ENCODE peak calls at places on chromosome 14, in four cellular contexts. F, D, O and C are unnamed samples.

GRCh38 chr14:94124582-94125377 is 4.6 kb downstream of the IFI27L2 start:
- DNase-seq in F (no peak), D (peak), O (no peak), C (no peak)

GRCh38 chr14:68621400-68622365 is 171.2 kb downstream of the ZFP36L1 start:
- DNase-seq in F (no peak), D (no peak), O (no peak), C (no peak)

GRCh38 chr14:50099335-50099734 is 17.0 kb downstream of the VCPKMT start:
- DNase-seq in F (no peak), D (no peak), O (no peak), C (no peak)

GRCh38 chr14:66379116-66379515 is 107.1 kb upstream of the CCDC196 start:
- DNase-seq in F (no peak), D (peak), O (no peak), C (no peak)

GRCh38 chr14:95287176-95287754 is 32.4 kb downstream of the CLMN start:
- DNase-seq in F (no peak), D (no peak), O (no peak), C (no peak)

GRCh38 chr14:66813636-66814035 is 305.7 kb downstream of the GPHN start:
- DNase-seq in F (no peak), D (no peak), O (no peak), C (no peak)

GRCh38 chr14:68476212-68476964 is 316.5 kb downstream of the ZFP36L1 start:
- DNase-seq in F (peak), D (no peak), O (peak), C (no peak)

GRCh38 chr14:72457641-72458040 is 436.3 kb downstream of the DPF3 start:
- DNase-seq in F (peak), D (no peak), O (no peak), C (no peak)

GRCh38 chr14:48304729-48305128 is 629.3 kb upstream of the MDGA2 start:
- DNase-seq in F (no peak), D (no peak), O (no peak), C (no peak)

GRCh38 chr14:95979339-95980042 is 59.7 kb upstream of the C14orf132 start:
- DNase-seq in F (no peak), D (no peak), O (no peak), C (no peak)

GRCh38 chr14:33039321-33039720 is 100.6 kb downstream of the NPAS3 start:
- DNase-seq in F (no peak), D (no peak), O (no peak), C (no peak)

GRCh38 chr14:24403294-24404013 is 4.7 kb downstream of the NYNRIN start:
- DNase-seq in F (no peak), D (peak), O (no peak), C (no peak)

GRCh38 chr14:61326847-61327246 is 5.5 kb downstream of the PRKCH start:
- DNase-seq in F (no peak), D (peak), O (no peak), C (no peak)

GRCh38 chr14:82270286-82270685 is 736.6 kb upstream of the SEL1L start:
- DNase-seq in F (no peak), D (no peak), O (no peak), C (no peak)

GRCh38 chr14:104423224-104423681 is 156.3 kb upstream of the C14orf180 start:
- DNase-seq in F (no peak), D (no peak), O (no peak), C (no peak)

GRCh38 chr14:104158827-104159798 is 20.7 kb downstream of the KIF26A start:
- DNase-seq in F (no peak), D (peak), O (no peak), C (no peak)

GRCh38 chr14:85536835-85537195 is 6.9 kb downstream of the FLRT2 start:
- DNase-seq in F (no peak), D (no peak), O (no peak), C (no peak)

GRCh38 chr14:106459971-106460730 is 933.8 kb downstream of the TMEM121 start:
- DNase-seq in F (peak), D (no peak), O (peak), C (peak)

GRCh38 chr14:51202914-51203665 is 37.0 kb upstream of the TMX1 start:
- DNase-seq in F (no peak), D (no peak), O (peak), C (no peak)

GRCh38 chr14:74302160-74302628 is 540 bp downstream of the ABCD4 start:
- DNase-seq in F (peak), D (no peak), O (no peak), C (no peak)

GRCh38 chr14:63203618-63204406 is 431 bp upstream of the RHOJ start:
- DNase-seq in F (peak), D (peak), O (no peak), C (no peak)

GRCh38 chr14:56810850-56811595 is 744 bp upstream of the OTX2 start:
- DNase-seq in F (no peak), D (no peak), O (no peak), C (no peak)

GRCh38 chr14:71776463-71777359 is 155.5 kb upstream of the RGS6 start:
- DNase-seq in F (no peak), D (no peak), O (no peak), C (no peak)

GRCh38 chr14:46053221-46053620 is 598.4 kb downstream of the RPL10L start:
- DNase-seq in F (no peak), D (no peak), O (no peak), C (no peak)

GRCh38 chr14:24692382-24693352 is 58.7 kb upstream of the GZMB start:
- DNase-seq in F (no peak), D (no peak), O (no peak), C (peak)

GRCh38 chr14:23055147-23055550 is 2.2 kb downstream of the CDH24 start:
- DNase-seq in F (no peak), D (no peak), O (no peak), C (no peak)

GRCh38 chr14:68365228-68365627 is 427.6 kb downstream of the ZFP36L1 start:
- DNase-seq in F (peak), D (no peak), O (no peak), C (no peak)

GRCh38 chr14:94043111-94043755 is 17.1 kb downstream of the OTUB2 start:
- DNase-seq in F (no peak), D (no peak), O (no peak), C (no peak)

GRCh38 chr14:70086685-70087379 is 101.9 kb downstream of the SLC8A3 start:
- DNase-seq in F (peak), D (peak), O (no peak), C (no peak)

GRCh38 chr14:44162197-44162596 is 344.9 kb downstream of the FSCB start:
- DNase-seq in F (peak), D (no peak), O (no peak), C (no peak)

GRCh38 chr14:99260652-99261551 is 11.1 kb downstream of the BCL11B start:
- DNase-seq in F (no peak), D (no peak), O (no peak), C (peak)

GRCh38 chr14:61077946-61078738 is 97.1 kb downstream of the SLC38A6 start:
- DNase-seq in F (no peak), D (no peak), O (no peak), C (no peak)

GRCh38 chr14:79278286-79278797 is 933.0 kb downstream of the DIO2 start:
- DNase-seq in F (no peak), D (no peak), O (no peak), C (no peak)

GRCh38 chr14:79271122-79271521 is 940.2 kb downstream of the DIO2 start:
- DNase-seq in F (no peak), D (no peak), O (no peak), C (no peak)

GRCh38 chr14:79278798-79279644 is 932.3 kb downstream of the DIO2 start:
- DNase-seq in F (peak), D (peak), O (no peak), C (no peak)

GRCh38 chr14:79275367-79275655 is 936.0 kb downstream of the DIO2 start:
- DNase-seq in F (no peak), D (no peak), O (no peak), C (no peak)

GRCh38 chr14:79274641-79275366 is 936.5 kb downstream of the DIO2 start:
- DNase-seq in F (no peak), D (no peak), O (no peak), C (no peak)
- TF ChIP-seq CTCF in F (no peak), D (no peak), O (no peak), C (no peak)

GRCh38 chr14:30443368-30444007 is 115.5 kb upstream of the G2E3 start:
- DNase-seq in F (peak), D (no peak), O (no peak), C (no peak)
- TF ChIP-seq CTCF in F (peak), D (no peak), O (no peak), C (no peak)

GRCh38 chr14:64952598-64953309 is 10.2 kb upstream of the GPX2 start:
- DNase-seq in F (peak), D (no peak), O (no peak), C (no peak)
- TF ChIP-seq CTCF in F (no peak), D (no peak), O (no peak), C (no peak)

DNA sequence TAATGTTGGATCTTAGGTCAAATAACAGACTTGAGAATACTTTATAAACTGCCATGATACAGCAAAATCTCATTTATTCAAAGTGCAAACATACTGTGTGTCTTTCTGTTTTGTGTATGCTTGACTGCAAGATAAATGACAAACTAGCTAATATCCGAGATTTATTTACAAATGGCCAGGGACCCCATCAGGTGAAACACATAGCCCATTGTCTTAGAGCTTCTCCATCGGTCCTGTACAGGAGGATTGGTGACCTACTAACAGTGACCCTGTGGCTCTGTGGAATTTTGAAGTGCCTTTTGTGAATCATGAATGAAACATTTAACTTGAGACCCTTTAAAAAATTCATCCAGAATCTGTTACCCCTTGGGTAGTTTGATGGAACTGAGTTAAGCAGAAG is 27.1 kb downstream of the SLC25A29 start:
- DNase-seq in F (no peak), D (no peak), O (no peak), C (no peak)
- TF ChIP-seq CTCF in F (no peak), D (no peak), O (no peak), C (no peak)

DNA sequence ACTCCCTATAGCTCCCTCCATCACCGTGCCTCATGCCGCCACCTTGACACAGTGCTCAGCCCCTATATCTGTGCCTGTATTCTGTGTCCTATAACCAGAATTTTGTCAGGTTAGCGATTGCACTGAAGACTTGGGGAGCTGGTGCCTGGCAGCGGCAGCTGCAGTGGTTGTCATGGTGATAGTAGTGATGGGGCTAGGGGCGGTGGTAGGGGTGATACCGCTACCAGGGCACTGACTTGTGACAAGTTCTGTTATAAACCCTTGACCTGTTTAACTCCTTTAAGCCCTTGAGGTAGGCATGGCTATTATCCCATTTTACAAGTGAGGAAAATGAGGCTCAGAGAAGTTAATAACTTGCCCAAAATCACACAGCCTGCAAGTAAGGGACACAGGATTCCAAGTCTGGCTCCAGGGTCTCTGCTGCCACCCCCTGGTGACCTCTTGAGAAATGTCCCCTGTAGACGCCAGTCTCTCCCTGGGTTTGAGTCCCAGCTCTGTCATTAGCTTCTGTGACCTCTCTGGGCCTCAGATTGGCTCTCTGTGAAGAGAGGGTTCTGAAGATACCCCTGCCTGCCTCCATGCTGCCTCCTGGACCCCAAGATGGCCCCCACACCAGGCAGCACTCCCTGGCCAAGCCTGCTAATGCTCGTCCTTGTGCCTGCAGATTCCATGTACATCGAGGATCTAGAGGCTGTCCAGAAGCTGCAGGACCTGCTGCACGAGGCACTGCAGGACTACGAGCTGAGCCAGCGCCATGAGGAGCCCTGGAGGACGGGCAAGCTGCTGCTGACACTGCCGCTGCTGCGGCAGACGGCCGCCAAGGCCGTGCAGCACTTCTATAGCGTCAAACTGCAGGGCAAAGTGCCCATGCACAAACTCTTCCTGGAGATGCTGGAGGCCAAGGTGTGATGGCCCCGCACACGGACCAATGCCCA is 121.9 kb downstream of the ESRRB start:
- DNase-seq in F (peak), D (no peak), O (no peak), C (no peak)
- TF ChIP-seq CTCF in F (peak), D (no peak), O (no peak), C (no peak)

DNA sequence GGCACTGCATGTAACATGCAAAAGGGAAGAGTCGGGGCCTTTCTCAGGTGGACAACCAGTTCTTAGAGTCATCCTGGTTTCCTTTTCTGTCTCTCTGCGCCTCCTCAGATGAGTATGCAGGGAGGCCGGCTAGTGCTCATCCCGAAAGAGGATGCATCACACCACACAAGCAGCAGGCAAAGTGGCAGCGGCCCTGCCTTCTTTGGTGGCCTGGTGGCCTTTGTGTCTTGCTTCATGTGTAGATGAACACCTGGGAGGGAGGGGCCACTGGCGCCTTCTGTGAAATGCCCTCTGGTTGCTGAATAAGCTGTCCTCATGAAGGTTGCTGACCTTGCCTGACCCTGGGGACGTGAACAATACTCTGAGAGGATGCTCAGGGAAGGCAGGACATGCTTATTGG is 18.0 kb downstream of the SLC24A4 start:
- DNase-seq in F (no peak), D (no peak), O (no peak), C (no peak)
- TF ChIP-seq CTCF in F (no peak), D (no peak), O (no peak), C (no peak)